ENCODE peak calls at places on chromosomes 5 and 9, in four cellular contexts. N is heart left ventricle, E is GM06990, B is fibroblast of mammary gland. Y is an unnamed sample.

GRCh38 chr9:83039303-83039702 is 23.6 kb downstream of the RASEF start:
- DNase-seq in B (no peak), N (no peak), E (no peak), Y (no peak)

GRCh38 chr5:37554938-37555337 is 175.8 kb downstream of the WDR70 start:
- DNase-seq in E (no peak), B (peak; percentile 23), N (no peak), Y (no peak)

GRCh38 chr9:74800226-74800625 is 87.5 kb downstream of the TRPM6 start:
- DNase-seq in N (no peak), B (no peak), E (no peak), Y (no peak)

GRCh38 chr9:33737811-33738606 is 57.4 kb upstream of the PRSS3 start:
- DNase-seq in E (no peak), N (no peak), B (peak; percentile 59), Y (peak; percentile 71)

GRCh38 chr5:132094393-132095076 is 20.9 kb downstream of the CSF2 start:
- DNase-seq in B (peak; percentile 97), E (no peak), N (no peak), Y (no peak)

GRCh38 chr9:109449036-109449798 is 48.9 kb downstream of the PTPN3 start:
- DNase-seq in B (no peak), E (no peak), N (no peak), Y (no peak)

GRCh38 chr9:134265078-134265477 is 61.2 kb upstream of the RXRA start:
- DNase-seq in N (peak; percentile 3), B (no peak), E (no peak), Y (peak; percentile 60)

GRCh38 chr5:73867344-73868335 is 241.6 kb downstream of the ARHGEF28 start:
- DNase-seq in N (no peak), E (no peak), B (peak; percentile 34), Y (no peak)

GRCh38 chr9:133320421-133320881 is 15.5 kb downstream of the SURF6 start:
- DNase-seq in E (no peak), B (no peak), N (no peak), Y (no peak)

GRCh38 chr5:177453852-177454396 is 7.3 kb downstream of the PRR7 start:
- DNase-seq in B (no peak), N (peak; percentile 64), E (no peak), Y (no peak)

GRCh38 chr5:54867310-54867944 is 118.0 kb downstream of the ESM1 start:
- DNase-seq in N (no peak), B (peak; percentile 74), E (no peak), Y (no peak)

GRCh38 chr9:32351845-32352244 is 32.6 kb upstream of the ACO1 start:
- DNase-seq in B (no peak), N (no peak), E (no peak), Y (no peak)

GRCh38 chr5:1538741-1539392 is 15.1 kb upstream of the LPCAT1 start:
- DNase-seq in B (no peak), N (no peak), E (no peak), Y (no peak)

DNA sequence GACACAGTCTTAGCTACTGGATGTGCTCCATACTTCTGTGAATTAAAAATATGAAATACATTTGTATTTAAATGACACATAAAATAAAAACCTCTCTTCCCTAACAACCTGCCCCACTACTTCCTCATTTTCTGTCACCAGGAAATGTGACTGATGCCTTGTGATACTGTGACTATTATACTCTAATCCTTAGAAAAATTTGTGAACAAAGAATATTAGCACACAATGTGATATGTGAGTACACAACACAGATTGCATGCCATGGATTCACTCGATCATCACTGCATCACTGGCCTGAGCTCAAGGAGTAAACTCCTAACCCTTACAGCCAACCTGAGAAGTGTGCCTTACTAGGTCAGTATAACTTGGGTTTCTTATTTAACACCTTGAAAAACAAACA is 281.0 kb downstream of the EFNA5 start:
- DNase-seq in B (no peak), E (no peak), N (no peak), Y (no peak)
- H3K4me3 ChIP-seq in B (no peak overlapping the region), E (no peak overlapping the region), N (no peak overlapping the region), Y (no peak overlapping the region)

GRCh38 chr9:98121096-98121495 is 2.1 kb upstream of the TRIM14 start:
- DNase-seq in B (peak; percentile 22), N (no peak), E (no peak), Y (no peak)
- TF ChIP-seq CTCF in B (no peak), N (peak; percentile 10), E (no peak), Y (no peak)

GRCh38 chr5:16740476-16740875 is 123.7 kb upstream of the RETREG1 start:
- DNase-seq in N (no peak), E (no peak), B (no peak), Y (no peak)
- H3K4me3 ChIP-seq in N (peak overlapping the region; percentile 37), E (no peak overlapping the region), B (no peak overlapping the region), Y (no peak overlapping the region)

DNA sequence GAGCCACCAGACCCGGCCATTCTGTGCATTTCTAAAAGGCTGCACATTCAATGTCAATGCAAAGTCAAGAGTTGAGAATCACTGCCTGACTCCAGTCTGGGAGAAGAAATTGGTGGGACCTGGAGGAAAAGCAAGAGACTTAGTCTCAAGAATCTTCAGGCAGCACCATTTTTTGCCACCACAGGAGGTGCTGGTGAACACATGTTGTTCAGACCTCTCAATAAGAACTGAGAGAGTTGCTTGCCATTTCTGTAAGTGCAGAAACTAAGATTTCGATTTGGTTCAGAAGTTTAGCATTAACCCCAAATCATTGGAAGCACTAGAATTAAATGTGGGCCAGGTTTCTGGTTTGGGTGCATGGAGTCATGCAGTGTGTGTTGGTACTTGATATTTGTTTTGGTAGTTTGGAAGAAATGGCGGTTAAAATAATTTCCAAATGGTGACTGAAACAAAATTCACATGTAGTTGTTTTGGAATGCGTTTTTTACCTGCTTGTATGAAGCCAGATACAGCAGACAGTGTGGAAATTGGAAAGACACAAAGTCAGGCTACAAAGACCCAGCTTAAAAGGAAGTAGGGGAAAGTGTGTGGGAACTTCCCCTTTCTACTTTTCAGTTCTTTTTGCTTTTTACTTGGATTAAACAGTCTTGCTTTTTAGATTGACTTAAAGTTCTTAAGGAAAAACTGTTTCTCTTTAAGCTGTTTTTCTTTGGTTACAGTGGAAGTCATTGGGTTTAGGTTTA is 20.4 kb downstream of the PDE8B start:
- DNase-seq in E (no peak), N (no peak), B (peak; percentile 28), Y (no peak)
- TF ChIP-seq CTCF in E (peak; percentile 34), N (no peak), B (peak; percentile 39), Y (no peak)

GRCh38 chr5:149412783-149413476 is 33.8 kb upstream of the IL17B start:
- DNase-seq in E (no peak), N (peak; percentile 58), B (no peak), Y (no peak)
- H3K4me3 ChIP-seq in E (no peak overlapping the region), N (peak overlapping the region; percentile 72), B (no peak overlapping the region), Y (no peak overlapping the region)

GRCh38 chr5:153014194-153014593 is 476.3 kb upstream of the GRIA1 start:
- DNase-seq in N (no peak), B (no peak), E (no peak), Y (no peak)
- TF ChIP-seq CTCF in N (no peak), B (no peak), E (no peak), Y (no peak)

Y was measured in right lobe of liver.